ENCODE peak calls at places on chromosomes 6 and 20, in seven cellular contexts. C is T-helper 2 cell, Z is heart left ventricle, D is T-cell, V is neural crest cell, M is lung microvascular endothelial cell, J is left ventricle myocardium superior. O is an unnamed sample.

GRCh38 chr6:44646355-44646754 is 258.8 kb downstream of the CDC5L start:
- DNase-seq in C (no peak), Z (no peak), D (no peak), V (no peak), M (no peak), J (no peak), O (no peak)

GRCh38 chr20:59235226-59235625 is 65.2 kb upstream of the EDN3 start:
- DNase-seq in C (no peak), Z (no peak), D (no peak), V (no peak), M (no peak), J (no peak), O (no peak)

GRCh38 chr20:53826597-53827291 is 233.1 kb upstream of the ZNF217 start:
- DNase-seq in C (no peak), Z (no peak), D (no peak), V (no peak), M (no peak), J (peak; percentile 33), O (no peak)

GRCh38 chr6:79399499-79399898 is 137.7 kb downstream of the LCA5 start:
- DNase-seq in C (no peak), Z (no peak), D (no peak), V (no peak), M (no peak), J (no peak), O (no peak)

GRCh38 chr6:26222587-26222986 is 135.4 kb downstream of the HFE start:
- DNase-seq in C (no peak), Z (no peak), D (no peak), V (no peak), M (no peak), J (no peak), O (no peak)

GRCh38 chr6:14765753-14766152 is 480.1 kb upstream of the JARID2 start:
- DNase-seq in C (no peak), Z (no peak), D (no peak), V (no peak), M (no peak), J (no peak), O (no peak)

GRCh38 chr6:33908025-33908424 is 104.2 kb upstream of the MLN start:
- DNase-seq in C (no peak), Z (no peak), D (no peak), V (no peak), M (no peak), J (no peak), O (no peak)

GRCh38 chr6:32148722-32149576 is 2.8 kb downstream of the PRRT1 start:
- DNase-seq in C (peak; percentile 53), Z (peak; percentile 78), D (peak; percentile 64), V (no peak), M (peak; percentile 65), J (peak; percentile 76), O (no peak)

GRCh38 chr6:157497579-157497978 is 116.6 kb downstream of the ZDHHC14 start:
- DNase-seq in C (no peak), Z (no peak), D (no peak), V (no peak), M (no peak), J (no peak), O (no peak)

GRCh38 chr6:157814883-157815282 is 8.2 kb upstream of the SNX9 start:
- DNase-seq in C (no peak), Z (no peak), D (no peak), V (no peak), M (no peak), J (no peak), O (no peak)

GRCh38 chr6:10837692-10837996 is 695 bp downstream of the MAK start:
- DNase-seq in C (peak; percentile 12), Z (no peak), D (no peak), V (no peak), M (peak; percentile 19), J (no peak), O (no peak)

GRCh38 chr20:48769111-48769879 is 58.5 kb downstream of the PREX1 start:
- DNase-seq in C (peak; percentile 94), Z (no peak), D (peak; percentile 51), V (no peak), M (no peak), J (no peak), O (no peak)

GRCh38 chr6:148869589-148869988 is 122.8 kb downstream of the UST start:
- DNase-seq in C (no peak), Z (no peak), D (no peak), V (no peak), M (peak; percentile 92), J (no peak), O (no peak)

GRCh38 chr6:106783631-106784566 is 154.5 kb downstream of the QRSL1 start:
- DNase-seq in C (no peak), Z (no peak), D (no peak), V (no peak), M (no peak), J (no peak), O (no peak)

GRCh38 chr6:142420822-142421221 is 119.0 kb downstream of the ADGRG6 start:
- DNase-seq in C (no peak), Z (no peak), D (no peak), V (no peak), M (no peak), J (no peak), O (no peak)

GRCh38 chr20:63230800-63231268 is 4.9 kb upstream of the BIRC7 start:
- DNase-seq in C (no peak), Z (peak; percentile 70), D (no peak), V (peak; percentile 70), M (peak; percentile 78), J (peak; percentile 78), O (peak; percentile 8)

GRCh38 chr20:44701116-44701865 is 13.9 kb upstream of the CCN5 start:
- DNase-seq in C (no peak), Z (peak; percentile 52), D (no peak), V (no peak), M (no peak), J (peak; percentile 46), O (no peak)

GRCh38 chr6:133549252-133549925 is 308.2 kb downstream of the EYA4 start:
- DNase-seq in C (no peak), Z (no peak), D (no peak), V (peak; percentile 13), M (no peak), J (no peak), O (no peak)

GRCh38 chr6:75611011-75611701 is 9.5 kb downstream of the SENP6 start:
- DNase-seq in C (no peak), Z (no peak), D (no peak), V (no peak), M (no peak), J (no peak), O (no peak)

GRCh38 chr6:35642471-35643161 is 46.1 kb downstream of the FKBP5 start:
- DNase-seq in C (no peak), Z (no peak), D (no peak), V (no peak), M (no peak), J (no peak), O (no peak)

GRCh38 chr6:131226465-131226864 is 91.2 kb downstream of the AKAP7 start:
- DNase-seq in C (no peak), Z (no peak), D (no peak), V (no peak), M (no peak), J (no peak), O (no peak)

GRCh38 chr6:12516070-12516469 is 200.5 kb upstream of the PHACTR1 start:
- DNase-seq in C (no peak), Z (no peak), D (no peak), V (no peak), M (no peak), J (no peak), O (no peak)

GRCh38 chr6:28490191-28490890 is 25.3 kb downstream of the GPX6 start:
- DNase-seq in C (no peak), Z (no peak), D (no peak), V (no peak), M (peak; percentile 9), J (no peak), O (no peak)

GRCh38 chr6:127520061-127520460 is 926 bp upstream of the MTCL3 start:
- DNase-seq in C (no peak), Z (no peak), D (no peak), V (no peak), M (peak; percentile 11), J (no peak), O (no peak)

GRCh38 chr6:85660181-85660611 is 17.5 kb upstream of the SYNCRIP start:
- DNase-seq in C (no peak), Z (no peak), D (no peak), V (no peak), M (peak; percentile 82), J (no peak), O (no peak)

GRCh38 chr20:47713941-47714450 is 71.3 kb downstream of the SULF2 start:
- DNase-seq in C (no peak), Z (no peak), D (no peak), V (no peak), M (peak; percentile 59), J (peak; percentile 51), O (no peak)

GRCh38 chr6:84897874-84898635 is 133.7 kb upstream of the TBX18 start:
- DNase-seq in C (no peak), Z (no peak), D (no peak), V (no peak), M (peak; percentile 85), J (no peak), O (peak; percentile 81)

GRCh38 chr6:294656-295565 is 2.6 kb downstream of the DUSP22 start:
- DNase-seq in C (no peak), Z (no peak), D (no peak), V (no peak), M (no peak), J (no peak), O (no peak)

GRCh38 chr20:37902504-37903313 is at the start of gene VSTM2L:
- DNase-seq in C (no peak), Z (no peak), D (no peak), V (peak; percentile 39), M (peak; percentile 53), J (no peak), O (no peak)

GRCh38 chr6:13453771-13454251 is 33.6 kb downstream of the GFOD1 start:
- DNase-seq in C (peak; percentile 38), Z (no peak), D (no peak), V (no peak), M (peak; percentile 62), J (no peak), O (peak; percentile 13)

GRCh38 chr6:680666-681374 is 12.1 kb downstream of the EXOC2 start:
- DNase-seq in C (no peak), Z (no peak), D (no peak), V (no peak), M (no peak), J (no peak), O (no peak)

GRCh38 chr20:46023999-46024398 is 5.0 kb upstream of the SLC12A5 start:
- DNase-seq in C (no peak), Z (peak; percentile 2), D (no peak), V (no peak), M (no peak), J (no peak), O (no peak)

GRCh38 chr6:23494367-23494766 is 631.6 kb upstream of the NRSN1 start:
- DNase-seq in C (no peak), Z (no peak), D (no peak), V (no peak), M (no peak), J (no peak), O (no peak)